ENCODE peak calls at places on chromosomes 13 and 19, in four cellular contexts. Z is IMR-90, P is Peyer's patch, V is ovary. T is an unnamed sample. For H3K4me1, the result is how much of the 10 kb centered on the place peaks cover.

GRCh38 chr19:3586707-3587346 is 1.5 kb downstream of the GIPC3 start:
- DNase-seq in Z (no peak), V (no peak), P (no peak), T (no peak)

GRCh38 chr19:47310819-47311218 is 1.2 kb downstream of the C5AR1 start:
- DNase-seq in P (no peak), Z (peak), V (no peak), T (no peak)

GRCh38 chr19:2733930-2734588 is 5.8 kb downstream of the SLC39A3 start:
- DNase-seq in V (no peak), Z (no peak), P (no peak), T (no peak)

GRCh38 chr13:112709825-112710783 is 20.3 kb downstream of the ATP11A start:
- DNase-seq in Z (peak), V (peak), P (peak), T (no peak)

GRCh38 chr19:55600336-55601028 is 394 bp downstream of the ZNF524 start:
- DNase-seq in P (no peak), V (peak), Z (peak), T (no peak)

GRCh38 chr13:22211876-22212275 is 541.0 kb downstream of the FGF9 start:
- DNase-seq in Z (no peak), V (no peak), P (no peak), T (no peak)

GRCh38 chr19:2550431-2551171 is 74.7 kb downstream of the GADD45B start:
- DNase-seq in V (no peak), Z (no peak), P (peak), T (no peak)

GRCh38 chr19:57192993-57193392 is 1.7 kb downstream of the ZNF264 start:
- DNase-seq in P (no peak), V (no peak), Z (no peak), T (no peak)

GRCh38 chr13:99847318-99847750 is 124.2 kb downstream of the ZIC5 start:
- DNase-seq in P (no peak), Z (no peak), V (no peak), T (no peak)

GRCh38 chr19:50418186-50419021 is at the start of gene SPIB:
- DNase-seq in Z (no peak), P (no peak), V (no peak), T (no peak)

GRCh38 chr13:107901230-107901629 is 314.1 kb downstream of the LIG4 start:
- DNase-seq in Z (no peak), P (no peak), V (no peak), T (no peak)

GRCh38 chr19:16452321-16452720 is 19.4 kb downstream of the EPS15L1 start:
- DNase-seq in Z (no peak), V (no peak), P (no peak), T (no peak)

GRCh38 chr13:93462151-93462550 is 235.5 kb downstream of the GPC6 start:
- DNase-seq in Z (no peak), V (no peak), P (no peak), T (no peak)

GRCh38 chr19:56309511-56310185 is 5.0 kb downstream of the ZSCAN5A start:
- DNase-seq in V (peak), P (peak), Z (peak), T (peak)

GRCh38 chr19:309206-309565 is 18.0 kb upstream of the PLPP2 start:
- DNase-seq in Z (no peak), V (no peak), P (no peak), T (no peak)

GRCh38 chr13:29502391-29503008 is 93.0 kb downstream of the SLC7A1 start:
- DNase-seq in P (no peak), V (no peak), Z (no peak), T (no peak)

GRCh38 chr13:83557845-83558244 is 324.4 kb downstream of the SLITRK1 start:
- DNase-seq in Z (no peak), V (no peak), P (no peak), T (no peak)

GRCh38 chr13:51942189-51942588 is 69.1 kb downstream of the ATP7B start:
- DNase-seq in V (no peak), P (peak), Z (no peak), T (peak)

GRCh38 chr13:37769078-37769477 is 100.5 kb downstream of the TRPC4 start:
- DNase-seq in V (no peak), Z (no peak), P (no peak), T (no peak)

GRCh38 chr13:109816979-109817275 is 30.5 kb upstream of the IRS2 start:
- DNase-seq in Z (peak), V (no peak), P (no peak), T (no peak)

GRCh38 chr19:18121166-18121565 is 23.6 kb downstream of the MAST3 start:
- DNase-seq in V (no peak), Z (no peak), P (no peak), T (no peak)

GRCh38 chr19:29510701-29511265 is 15.0 kb upstream of the VSTM2B start:
- DNase-seq in Z (no peak), P (peak), V (peak), T (no peak)

GRCh38 chr13:57311009-57311586 is 144.1 kb downstream of the PRR20E start:
- DNase-seq in Z (no peak), V (no peak), P (peak), T (no peak)

GRCh38 chr13:33004454-33004853 is 11.8 kb upstream of the KL start:
- DNase-seq in P (no peak), V (no peak), Z (no peak), T (no peak)

GRCh38 chr13:38418286-38418685 is 68.6 kb downstream of the UFM1 start:
- DNase-seq in P (no peak), V (no peak), Z (no peak), T (no peak)

GRCh38 chr13:75181906-75182305 is 300.1 kb downstream of the TBC1D4 start:
- DNase-seq in V (no peak), P (no peak), Z (peak), T (no peak)

GRCh38 chr13:94595006-94595942 is 678 bp downstream of the TGDS start:
- DNase-seq in V (no peak), Z (peak), P (peak), T (peak)

GRCh38 chr19:52889931-52890330 is 7.5 kb downstream of the ZNF320 start:
- DNase-seq in Z (no peak), V (no peak), P (no peak), T (no peak)

GRCh38 chr13:59534806-59535205 is 628.9 kb downstream of the DIAPH3 start:
- DNase-seq in Z (no peak), V (no peak), P (no peak), T (no peak)

GRCh38 chr19:8305798-8306197 is 2.4 kb downstream of the CD320 start:
- DNase-seq in P (no peak), V (peak), Z (no peak), T (no peak)

GRCh38 chr19:13234518-13234917 is 84.3 kb downstream of the IER2 start:
- DNase-seq in V (peak), Z (no peak), P (peak), T (peak)

GRCh38 chr19:57436392-57436791 is 1.3 kb downstream of the ZNF749 start:
- DNase-seq in Z (no peak), V (no peak), P (no peak), T (no peak)

GRCh38 chr13:53042897-53043296 is 14.3 kb downstream of the OLFM4 start:
- DNase-seq in P (no peak), Z (no peak), V (no peak), T (no peak)

GRCh38 chr13:110396913-110397379 is 89.9 kb downstream of the COL4A2 start:
- DNase-seq in V (peak), Z (peak), P (no peak), T (no peak)

GRCh38 chr19:47437500-47437899 is 18.2 kb upstream of the MEIS3 start:
- DNase-seq in Z (no peak), V (no peak), P (no peak), T (no peak)

GRCh38 chr19:2120821-2121220 is 24.1 kb downstream of the IZUMO4 start:
- DNase-seq in Z (no peak), V (no peak), P (no peak), T (no peak)

GRCh38 chr19:37928527-37929286 is 21.7 kb downstream of the SIPA1L3 start:
- DNase-seq in V (no peak), P (no peak), Z (no peak), T (no peak)

GRCh38 chr13:48908381-48909087 is 67.2 kb upstream of the FNDC3A start:
- DNase-seq in V (no peak), P (no peak), Z (peak), T (no peak)

DNA sequence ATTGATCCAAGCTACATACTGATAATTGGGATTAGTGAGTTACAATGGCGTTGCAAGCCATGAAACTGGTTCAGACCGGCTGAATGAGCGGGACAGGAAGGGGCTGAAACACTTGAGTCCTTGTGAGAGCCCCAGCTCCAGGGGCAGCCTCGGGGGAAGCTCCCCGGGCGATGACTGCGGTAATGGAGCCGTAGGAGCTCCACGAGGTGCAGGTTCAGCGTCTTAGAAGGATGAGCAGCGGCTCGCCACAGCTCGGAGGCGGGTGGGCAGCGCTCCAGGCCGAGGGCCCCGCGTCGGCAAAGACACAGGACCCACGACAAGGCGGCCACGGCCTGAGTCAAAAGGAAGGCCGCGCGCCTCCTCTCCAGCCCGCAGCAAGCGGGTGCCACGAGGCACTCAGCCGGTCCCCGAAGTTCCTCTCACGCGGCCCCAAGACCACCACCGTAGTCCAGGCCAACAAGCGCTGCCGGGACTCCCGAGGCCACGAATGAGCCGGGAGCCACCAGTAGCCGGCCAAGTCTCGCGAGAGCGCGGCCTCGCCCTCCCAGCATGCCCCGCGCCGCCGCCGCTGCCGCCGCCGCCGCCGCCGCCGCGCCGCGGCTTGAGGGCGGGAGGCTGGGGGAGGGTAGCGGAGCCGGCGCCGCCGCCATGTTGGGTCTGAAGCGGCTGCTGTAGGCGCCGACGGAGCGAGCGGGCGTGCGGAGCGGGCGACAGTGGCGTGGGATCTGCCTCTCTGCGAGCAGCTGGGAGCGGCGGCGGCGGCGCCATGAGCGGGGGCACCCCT is at the start of gene LSM14A:
- DNase-seq in Z (peak), P (peak), V (peak), T (peak)
- H3K4me1 ChIP-seq in Z (under half), P (under half), V (under half), T (under half)

GRCh38 chr13:43005460-43006236 is 13.6 kb upstream of the EPSTI1 start:
- DNase-seq in P (no peak), Z (peak), V (no peak), T (no peak)

GRCh38 chr13:42999491-42999890 is 7.5 kb upstream of the EPSTI1 start:
- DNase-seq in V (no peak), P (no peak), Z (no peak), T (no peak)

GRCh38 chr13:43006893-43007631 is 15.0 kb upstream of the EPSTI1 start:
- DNase-seq in V (no peak), P (no peak), Z (peak), T (no peak)

GRCh38 chr13:43003010-43003409 is 11.0 kb upstream of the EPSTI1 start:
- DNase-seq in P (no peak), V (no peak), Z (peak), T (no peak)

DNA sequence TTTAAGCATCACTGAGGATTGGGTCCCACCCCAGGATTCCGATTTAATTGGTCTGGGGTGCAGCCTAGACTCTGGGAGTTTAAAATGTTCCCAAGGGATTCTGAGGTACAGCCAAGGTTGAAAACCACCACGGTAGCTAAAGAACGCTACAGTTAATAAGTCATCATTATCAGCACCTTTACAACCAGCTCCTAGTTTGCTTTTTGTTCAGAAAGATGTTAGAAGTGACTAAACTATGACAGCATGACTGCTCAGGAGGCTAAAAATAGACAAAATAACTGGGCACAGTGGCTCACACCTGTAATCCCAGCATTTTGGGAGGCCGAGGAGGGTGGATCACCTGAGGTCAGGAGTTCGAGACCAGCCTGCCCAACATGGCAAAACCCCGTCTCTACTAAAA is 11.7 kb upstream of the EPSTI1 start:
- DNase-seq in V (no peak), P (no peak), Z (no peak), T (no peak)
- H3K4me1 ChIP-seq in V (under half), P (under half), Z (under half), T (under half)

DNA sequence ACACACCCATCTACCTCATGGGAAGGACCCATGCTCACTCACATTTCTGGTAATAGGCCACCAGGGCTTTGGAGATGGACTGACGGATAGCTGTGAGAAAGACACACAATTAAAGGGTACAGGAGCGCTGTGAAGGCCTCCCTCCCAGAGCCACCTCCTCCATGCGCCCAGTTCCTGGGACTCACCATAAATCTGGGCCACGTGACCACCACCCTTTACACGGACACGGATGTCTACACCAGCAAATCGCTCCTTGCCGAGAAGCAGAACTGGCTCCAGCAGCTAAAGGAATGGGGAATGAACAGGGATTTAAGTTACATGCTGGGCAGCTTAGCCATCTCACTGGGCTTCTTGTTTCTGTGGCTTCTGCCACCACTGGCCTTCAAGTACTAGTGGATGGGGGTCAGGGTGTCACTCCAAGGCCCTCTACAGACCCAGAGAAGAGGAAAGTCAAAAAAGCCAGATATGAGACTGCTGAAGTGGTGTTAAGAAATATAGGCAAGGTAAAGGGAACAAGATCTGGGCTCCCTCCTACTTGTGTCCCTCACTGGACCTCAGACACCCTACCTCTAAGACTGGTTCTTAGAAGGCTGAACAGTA is 2.2 kb downstream of the RPS16 start:
- DNase-seq in V (no peak), P (no peak), Z (no peak), T (no peak)
- H3K4me1 ChIP-seq in V (under half), P (under half), Z (under half), T (under half)

GRCh38 chr13:27959976-27960361 is 9.1 kb downstream of the CDX2 start:
- DNase-seq in P (no peak), Z (no peak), V (no peak), T (no peak)

GRCh38 chr13:27961227-27962085 is 7.7 kb downstream of the CDX2 start:
- DNase-seq in V (no peak), P (no peak), Z (no peak), T (no peak)

GRCh38 chr13:27960362-27961226 is 8.5 kb downstream of the CDX2 start:
- DNase-seq in P (peak), V (peak), Z (no peak), T (no peak)

GRCh38 chr13:27956576-27957300 is 12.4 kb downstream of the CDX2 start:
- DNase-seq in P (no peak), V (no peak), Z (no peak), T (no peak)

GRCh38 chr13:27958928-27959539 is 10.1 kb downstream of the CDX2 start:
- DNase-seq in P (no peak), V (no peak), Z (no peak), T (no peak)
- H3K4me1 ChIP-seq in P (under half), V (under half), Z (under half), T (under half)

GRCh38 chr19:15282311-15282705 is 50.0 kb downstream of the BRD4 start:
- DNase-seq in P (no peak), V (no peak), Z (no peak), T (no peak)
- H3K4me1 ChIP-seq in P (under half), V (half or more), Z (under half), T (half or more)

GRCh38 chr13:98133949-98134348 is 8.9 kb upstream of the FARP1 start:
- DNase-seq in Z (no peak), V (no peak), P (no peak), T (no peak)
- H3K4me1 ChIP-seq in Z (under half), V (under half), P (under half), T (under half)

DNA sequence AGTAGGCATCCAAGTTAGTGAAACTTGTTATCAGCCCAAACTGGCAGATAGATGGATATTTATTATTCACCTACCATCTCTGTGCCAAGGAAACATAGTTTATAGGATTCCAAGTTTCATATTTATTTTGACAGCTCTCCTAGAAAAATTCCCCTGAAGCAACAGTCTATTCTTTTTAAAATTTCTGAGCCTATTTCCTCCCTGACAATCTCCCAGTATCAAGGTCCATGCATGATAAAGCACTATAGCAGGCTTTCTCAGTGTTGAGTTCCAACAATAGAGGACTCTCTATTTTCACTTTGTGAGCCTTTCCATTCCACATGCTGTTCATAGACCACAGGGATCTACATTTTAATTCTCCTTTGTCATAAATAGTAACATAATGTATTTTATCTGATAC is 312.6 kb downstream of the SLITRK6 start:
- DNase-seq in Z (no peak), P (no peak), V (no peak), T (no peak)
- H3K4me1 ChIP-seq in Z (under half), P (under half), V (under half), T (under half)

GRCh38 chr13:97275265-97275664 is 53.1 kb downstream of the MBNL2 start:
- DNase-seq in P (no peak), V (no peak), Z (peak), T (no peak)
- H3K4me1 ChIP-seq in P (under half), V (under half), Z (under half), T (under half)

DNA sequence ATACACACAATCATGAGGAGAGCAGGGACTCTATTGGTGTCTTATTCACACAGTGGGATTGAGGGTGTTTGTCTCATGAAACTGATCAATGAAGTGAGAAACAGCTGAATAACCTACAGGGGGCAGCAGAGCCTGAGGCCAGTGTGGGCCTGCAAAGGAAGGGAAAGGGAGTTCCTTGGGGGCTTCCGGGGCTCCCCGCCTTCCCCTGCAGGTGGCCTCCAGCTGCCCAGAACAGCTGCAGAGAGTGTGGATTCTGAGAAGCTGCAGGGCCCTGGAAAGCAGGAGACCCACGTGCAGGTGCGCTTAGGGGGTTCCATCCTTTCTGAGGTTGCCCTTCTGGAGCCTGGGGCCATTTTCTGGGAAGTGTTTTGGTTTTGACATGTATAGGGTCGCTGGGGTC is 20.1 kb downstream of the ZNF763 start:
- DNase-seq in Z (no peak), P (no peak), V (no peak), T (no peak)
- H3K4me1 ChIP-seq in Z (under half), P (under half), V (under half), T (under half)

T was measured in CD4-positive, alpha-beta memory T cell.